ENCODE peak calls at places on chromosomes 11 and 22, in six cellular contexts. Y, H, R, J, E and L are unnamed samples.

GRCh38 chr11:64792482-64792881 is 10.5 kb downstream of the MAP4K2 start:
- DNase-seq in J (no peak), R (no peak), E (no peak), H (no peak), Y (no peak), L (peak)

GRCh38 chr11:125070699-125071254 is 7.7 kb downstream of the SLC37A2 start:
- DNase-seq in E (peak), J (peak), Y (peak), H (no peak), R (peak), L (no peak)

GRCh38 chr11:114080219-114080618 is 20.7 kb downstream of the ZBTB16 start:
- DNase-seq in J (peak), E (peak), Y (no peak), R (no peak), H (no peak), L (no peak)

GRCh38 chr11:115869780-115870431 is 365.7 kb upstream of the CADM1 start:
- DNase-seq in E (no peak), H (no peak), J (peak), Y (no peak), R (no peak), L (no peak)

GRCh38 chr11:112485280-112485679 is 224.6 kb upstream of the PLET1 start:
- DNase-seq in J (no peak), R (no peak), Y (no peak), E (no peak), H (no peak), L (no peak)

GRCh38 chr11:69497221-69497787 is 15.8 kb downstream of the LINC01488 start:
- DNase-seq in H (peak), E (peak), R (peak), J (peak), Y (peak), L (peak)

GRCh38 chr11:69817265-69818236 is 1.7 kb downstream of the FGF3 start:
- DNase-seq in E (no peak), Y (no peak), R (no peak), H (no peak), J (no peak), L (no peak)

GRCh38 chr11:119842731-119843130 is 113.7 kb upstream of the NECTIN1 start:
- DNase-seq in Y (no peak), R (no peak), J (no peak), H (no peak), E (no peak), L (no peak)

GRCh38 chr11:45097721-45098493 is 48.5 kb upstream of the PRDM11 start:
- DNase-seq in R (peak), Y (no peak), E (peak), H (no peak), J (peak), L (no peak)

GRCh38 chr11:4881188-4881587 is 512 bp upstream of the OR51T1 start:
- DNase-seq in H (no peak), Y (no peak), R (no peak), E (no peak), J (no peak), L (no peak)

GRCh38 chr11:134719397-134719796 is 307.4 kb upstream of the B3GAT1 start:
- DNase-seq in Y (no peak), H (no peak), R (no peak), E (no peak), J (no peak), L (no peak)

GRCh38 chr11:16809901-16810668 is 71.6 kb downstream of the C11orf58 start:
- DNase-seq in J (peak), Y (no peak), H (no peak), E (peak), R (peak), L (no peak)

GRCh38 chr11:18633256-18634139 is 644 bp downstream of the SPTY2D1 start:
- DNase-seq in H (peak), R (peak), Y (no peak), E (no peak), J (peak), L (no peak)

GRCh38 chr11:108111126-108111525 is 10.2 kb upstream of the ACAT1 start:
- DNase-seq in J (no peak), E (no peak), R (no peak), H (no peak), Y (no peak), L (no peak)

GRCh38 chr22:42947211-42947990 is 67.5 kb downstream of the PACSIN2 start:
- DNase-seq in R (no peak), E (no peak), Y (no peak), H (no peak), J (no peak), L (no peak)

GRCh38 chr22:29268511-29269229 is 602 bp downstream of the EWSR1 start:
- DNase-seq in H (no peak), Y (no peak), R (peak), E (peak), J (peak), L (peak)

GRCh38 chr11:33742249-33742851 is 6.1 kb upstream of the CD59 start:
- DNase-seq in R (peak), Y (no peak), J (peak), E (no peak), H (no peak), L (no peak)

GRCh38 chr22:24474221-24474620 is 20.9 kb upstream of the UPB1 start:
- DNase-seq in H (peak), Y (no peak), R (peak), E (peak), J (peak), L (no peak)

GRCh38 chr22:50599816-50600454 is 658 bp upstream of the MAPK8IP2 start:
- DNase-seq in J (peak), Y (no peak), R (peak), H (no peak), E (peak), L (no peak)

GRCh38 chr11:108647387-108647700 is 17.5 kb upstream of the DDX10 start:
- DNase-seq in H (no peak), Y (no peak), E (no peak), R (no peak), J (no peak), L (no peak)

GRCh38 chr11:112881461-112881860 is 79.8 kb upstream of the NCAM1 start:
- DNase-seq in Y (no peak), J (peak), H (no peak), E (peak), R (peak), L (no peak)

GRCh38 chr11:59999732-60000131 is 17.2 kb upstream of the OOSP4B start:
- DNase-seq in Y (no peak), E (no peak), R (no peak), H (no peak), J (no peak), L (no peak)

GRCh38 chr22:31943976-31944699 is at the start of gene YWHAH:
- DNase-seq in J (peak), R (peak), H (peak), E (peak), Y (peak), L (peak)

GRCh38 chr11:65036931-65037330 is 4.1 kb upstream of the SAC3D1 start:
- DNase-seq in J (peak), H (no peak), R (no peak), Y (no peak), E (no peak), L (no peak)

GRCh38 chr11:47268448-47269001 is 1.4 kb upstream of the MADD start:
- DNase-seq in H (no peak), J (no peak), Y (no peak), E (no peak), R (no peak), L (no peak)

GRCh38 chr11:119449498-119449897 is 26.5 kb upstream of the THY1 start:
- DNase-seq in H (no peak), R (no peak), Y (no peak), J (no peak), E (no peak), L (no peak)

GRCh38 chr11:35980646-35981402 is 37.0 kb downstream of the LDLRAD3 start:
- DNase-seq in Y (no peak), J (peak), E (no peak), R (no peak), H (no peak), L (no peak)

GRCh38 chr22:32706149-32706548 is 95.4 kb upstream of the TIMP3 start:
- DNase-seq in E (no peak), R (peak), H (no peak), Y (no peak), J (no peak), L (no peak)

GRCh38 chr11:134584706-134585445 is 172.8 kb upstream of the B3GAT1 start:
- DNase-seq in R (no peak), E (no peak), J (no peak), H (no peak), Y (no peak), L (no peak)

GRCh38 chr11:108975641-108976071 is 310.8 kb downstream of the DDX10 start:
- DNase-seq in E (no peak), R (no peak), H (no peak), J (no peak), Y (no peak), L (no peak)

GRCh38 chr11:111298466-111299110 is at the start of gene POU2AF3:
- DNase-seq in H (no peak), E (no peak), J (no peak), Y (no peak), R (no peak), L (no peak)

GRCh38 chr11:13110929-13111812 is 102.1 kb downstream of the RASSF10 start:
- DNase-seq in H (no peak), E (peak), Y (no peak), J (peak), R (peak), L (no peak)

DNA sequence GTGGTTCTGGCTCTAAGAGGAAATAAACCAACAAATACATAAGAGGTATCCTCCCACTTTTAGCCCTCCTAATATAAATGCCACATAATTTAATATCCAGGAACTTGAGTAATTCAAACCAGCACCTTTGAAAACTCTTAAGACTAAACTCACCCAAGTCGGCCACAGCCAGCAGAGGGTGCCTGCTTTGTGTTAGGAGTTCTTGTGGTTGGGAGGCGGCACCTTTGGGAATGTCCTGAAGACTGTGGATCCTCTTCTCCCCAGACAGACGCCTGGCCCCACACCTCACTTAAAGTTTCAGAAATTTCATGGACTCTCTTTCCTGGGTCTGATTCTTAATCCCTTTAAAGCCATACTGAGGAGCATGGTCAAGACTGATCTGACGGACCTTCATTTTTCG is 169.0 kb downstream of the TBC1D22A start:
- DNase-seq in Y (no peak), J (peak), E (peak), H (no peak), R (peak), L (no peak)
- TF ChIP-seq CTCF in Y (no peak), J (no peak), E (no peak), H (no peak), R (peak), L (peak)

GRCh38 chr11:129331871-129332274 is 43.8 kb upstream of the BARX2 start:
- DNase-seq in E (peak), Y (peak), J (peak), R (peak), H (peak), L (no peak)

GRCh38 chr11:129331217-129331616 is 44.4 kb upstream of the BARX2 start:
- DNase-seq in H (no peak), J (no peak), Y (no peak), E (no peak), R (peak), L (no peak)

DNA sequence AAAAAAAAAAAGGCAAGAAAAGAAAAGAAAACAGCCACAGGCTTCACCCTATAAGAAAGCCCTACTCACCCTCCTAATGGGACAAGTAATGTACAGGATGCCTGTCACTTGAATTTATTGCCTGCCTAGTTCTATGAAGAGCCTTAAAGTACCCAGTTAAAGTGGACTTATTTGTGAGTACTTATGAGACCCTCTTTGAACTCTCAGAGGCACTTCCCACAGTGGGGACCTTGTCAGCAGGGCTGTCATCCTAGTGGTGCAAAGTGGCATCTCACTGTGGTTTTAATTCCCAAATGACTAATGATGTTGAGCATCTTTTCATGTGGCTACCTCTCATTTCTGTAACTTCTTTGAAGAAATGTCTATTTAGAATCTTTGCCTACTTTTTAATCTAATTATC is 41.8 kb upstream of the BARX2 start:
- DNase-seq in Y (no peak), E (no peak), J (no peak), R (no peak), H (no peak), L (no peak)
- TF ChIP-seq CTCF in Y (no peak), E (no peak), J (peak), R (peak), H (no peak), L (peak)

DNA sequence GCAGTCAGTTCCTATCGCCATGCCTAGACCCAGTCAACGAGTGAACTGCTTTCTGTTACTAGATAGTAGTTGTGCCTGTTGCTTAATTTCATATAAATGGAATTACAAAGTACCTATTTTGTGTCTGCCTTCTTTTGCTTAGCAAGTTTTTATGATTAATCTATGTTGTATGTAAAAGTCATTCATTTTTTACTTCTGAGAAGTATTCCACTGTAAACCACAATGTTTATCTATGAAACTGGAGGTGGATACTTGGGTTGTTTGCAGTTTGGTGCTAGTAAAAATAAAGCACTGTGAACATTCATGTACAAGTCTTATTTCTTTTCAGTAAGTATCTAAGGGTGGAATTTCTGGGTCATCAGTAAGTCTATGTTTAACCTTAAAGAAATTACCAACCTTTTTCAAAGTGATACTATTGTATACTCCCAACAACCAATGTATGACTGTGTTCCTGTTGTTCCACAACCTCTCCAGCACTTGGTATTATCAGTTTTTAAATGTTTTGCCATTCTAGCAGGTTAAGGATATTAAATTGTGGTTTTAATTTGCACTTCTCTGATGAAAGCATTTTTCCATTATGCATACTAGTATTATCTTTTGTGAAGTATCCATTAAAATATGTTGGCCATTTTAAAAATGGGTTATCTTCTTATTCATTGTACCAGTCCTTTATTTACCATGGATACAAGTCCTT is 68.2 kb downstream of the DNAJC24 start:
- DNase-seq in E (no peak), Y (no peak), J (no peak), H (peak), R (peak), L (no peak)
- TF ChIP-seq CTCF in E (no peak), Y (no peak), J (no peak), H (no peak), R (no peak), L (no peak)

DNA sequence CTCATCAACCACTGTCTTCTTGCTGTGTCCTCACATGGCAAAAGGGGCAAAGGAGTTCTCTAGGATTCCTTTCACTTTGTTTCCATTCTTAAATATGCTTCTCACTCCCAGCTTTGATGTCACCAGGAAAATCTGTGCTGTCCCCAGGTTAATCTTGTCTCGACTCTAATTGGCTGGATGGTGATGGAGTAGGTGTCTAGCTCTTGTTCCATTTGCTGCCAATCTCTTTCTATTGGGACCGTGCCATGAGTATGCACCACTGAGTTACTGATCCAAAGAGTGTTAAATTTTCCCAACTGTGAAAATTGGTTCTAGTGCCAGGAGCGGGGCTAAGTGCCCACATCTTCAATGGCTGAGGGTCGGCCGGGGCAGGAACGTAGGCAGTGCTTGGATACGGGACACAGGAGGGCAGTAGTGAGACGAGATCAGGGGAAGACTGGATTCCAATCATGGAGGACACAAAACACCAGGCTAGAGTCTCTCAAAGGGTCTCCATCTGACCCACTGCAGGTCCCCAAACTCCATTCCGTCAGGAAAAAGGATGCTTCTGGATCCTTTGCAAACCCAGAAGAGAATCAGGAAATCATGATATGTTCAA is 47.7 kb upstream of the CSNK2A3 start:
- DNase-seq in Y (no peak), E (no peak), H (no peak), J (no peak), R (no peak), L (no peak)
- TF ChIP-seq CTCF in Y (no peak), E (no peak), H (no peak), J (no peak), R (no peak), L (peak)

GRCh38 chr11:73478737-73479347 is 102.6 kb downstream of the RELT start:
- DNase-seq in H (no peak), R (peak), Y (no peak), J (peak), E (peak), L (no peak)
- TF ChIP-seq CTCF in H (peak), R (peak), Y (peak), J (peak), E (peak), L (peak)

DNA sequence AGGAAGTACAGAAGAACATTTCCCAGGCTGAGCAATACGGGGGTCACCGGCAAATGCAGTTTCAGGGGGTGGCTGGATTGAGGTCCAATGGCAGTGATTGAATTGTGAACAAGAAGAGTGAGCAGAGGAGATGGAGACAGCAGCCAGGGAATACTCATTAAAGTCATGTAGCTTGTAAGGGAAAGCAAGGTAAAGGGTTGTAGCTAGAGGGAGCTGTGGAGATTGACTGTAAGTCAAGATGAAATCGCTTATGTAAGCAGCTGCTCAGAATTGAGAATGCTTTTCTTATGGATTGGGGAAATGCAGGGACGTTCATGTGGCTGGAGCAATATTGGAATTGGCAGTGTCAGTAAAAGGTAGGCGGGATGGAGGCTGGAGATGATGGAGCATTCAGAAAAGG is 111.4 kb upstream of the TBCEL start:
- DNase-seq in Y (no peak), J (peak), R (peak), H (no peak), E (peak), L (no peak)
- TF ChIP-seq CTCF in Y (no peak), J (peak), R (peak), H (peak), E (peak), L (peak)

DNA sequence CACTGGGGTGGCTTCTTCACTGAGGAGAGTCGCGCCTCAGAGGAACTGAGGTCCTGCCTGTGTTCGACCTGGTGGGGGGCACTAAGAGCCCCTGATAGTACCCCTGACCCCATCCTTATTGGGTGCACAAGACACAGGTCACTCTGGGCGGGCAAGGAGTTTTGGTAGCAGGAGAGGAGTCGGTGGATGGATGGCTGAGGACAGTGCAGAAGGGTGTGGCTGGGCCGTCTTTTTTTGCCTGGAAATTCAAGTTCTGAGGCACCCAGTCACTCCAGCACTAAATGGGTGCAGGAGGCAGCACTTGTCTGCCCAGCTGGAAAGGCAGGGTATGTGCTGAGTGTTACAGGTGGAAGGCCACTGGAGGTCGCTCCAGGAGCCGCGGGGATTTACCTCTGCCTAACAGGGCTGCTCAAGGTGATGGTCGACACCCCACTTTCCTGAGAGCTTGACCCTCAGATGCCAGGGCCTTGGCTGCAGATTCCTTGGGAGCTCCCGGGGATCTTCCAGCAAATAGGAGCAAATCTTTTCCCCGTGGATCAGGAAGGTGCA is 960 bp downstream of the TSSC4 start:
- DNase-seq in R (no peak), J (no peak), H (no peak), Y (no peak), E (no peak), L (no peak)
- TF ChIP-seq CTCF in R (no peak), J (no peak), H (no peak), Y (no peak), E (no peak), L (no peak)

GRCh38 chr11:67694875-67695555 is 20.6 kb upstream of the ALDH3B2 start:
- DNase-seq in E (no peak), H (no peak), J (no peak), R (no peak), Y (no peak), L (no peak)
- TF ChIP-seq CTCF in E (no peak), H (no peak), J (no peak), R (no peak), Y (no peak), L (no peak)